ENCODE peak calls at places on chromosome 12, in four cellular contexts. One of them, this sample, is unnamed.

GRCh38 chr12:48739618-48740269 is 23.2 kb upstream of the CCNT1 start:
- DNase-seq in HepG2: no peak
- DNase-seq in SK-N-SH: no peak
- DNase-seq in K562: no peak
- DNase-seq in this sample: no peak

GRCh38 chr12:49161092-49161795 is 27.6 kb downstream of the TUBA1A start:
- DNase-seq in HepG2: no peak
- DNase-seq in SK-N-SH: no peak
- DNase-seq in K562: peak
- DNase-seq in this sample: no peak

GRCh38 chr12:89552376-89552775 is 26.5 kb upstream of the POC1B start:
- DNase-seq in HepG2: no peak
- DNase-seq in SK-N-SH: no peak
- DNase-seq in K562: no peak
- DNase-seq in this sample: no peak

GRCh38 chr12:128980623-128981022 is 127.3 kb downstream of the GLT1D1 start:
- DNase-seq in HepG2: no peak
- DNase-seq in SK-N-SH: no peak
- DNase-seq in K562: peak
- DNase-seq in this sample: no peak

GRCh38 chr12:131950182-131950913 is 606 bp downstream of the EP400 start:
- DNase-seq in HepG2: no peak
- DNase-seq in SK-N-SH: peak
- DNase-seq in K562: peak
- DNase-seq in this sample: no peak

GRCh38 chr12:108565976-108566375 is 3.6 kb downstream of the ISCU start:
- DNase-seq in HepG2: no peak
- DNase-seq in SK-N-SH: peak
- DNase-seq in K562: no peak
- DNase-seq in this sample: peak

GRCh38 chr12:96246926-96247566 is 52.9 kb downstream of the ELK3 start:
- DNase-seq in HepG2: no peak
- DNase-seq in SK-N-SH: no peak
- DNase-seq in K562: no peak
- DNase-seq in this sample: no peak

GRCh38 chr12:49529409-49529808 is 9.4 kb upstream of the KCNH3 start:
- DNase-seq in HepG2: no peak
- DNase-seq in SK-N-SH: no peak
- DNase-seq in K562: no peak
- DNase-seq in this sample: no peak

GRCh38 chr12:91225316-91225715 is 42.7 kb upstream of the DCN start:
- DNase-seq in HepG2: no peak
- DNase-seq in SK-N-SH: no peak
- DNase-seq in K562: no peak
- DNase-seq in this sample: no peak

GRCh38 chr12:12719496-12719895 is 2.3 kb downstream of the CDKN1B start:
- DNase-seq in HepG2: no peak
- DNase-seq in SK-N-SH: no peak
- DNase-seq in K562: no peak
- DNase-seq in this sample: peak

GRCh38 chr12:25051583-25052190 is 102.8 kb upstream of the BCAT1 start:
- DNase-seq in HepG2: no peak
- DNase-seq in SK-N-SH: no peak
- DNase-seq in K562: peak
- DNase-seq in this sample: peak

GRCh38 chr12:127729381-127729780 is 537.6 kb upstream of the TMEM132C start:
- DNase-seq in HepG2: no peak
- DNase-seq in SK-N-SH: no peak
- DNase-seq in K562: no peak
- DNase-seq in this sample: no peak

GRCh38 chr12:5655120-5655519 is 223.2 kb downstream of the NTF3 start:
- DNase-seq in HepG2: no peak
- DNase-seq in SK-N-SH: no peak
- DNase-seq in K562: no peak
- DNase-seq in this sample: no peak

GRCh38 chr12:3216726-3217682 is 139.8 kb downstream of the TSPAN9 start:
- DNase-seq in HepG2: no peak
- DNase-seq in SK-N-SH: no peak
- DNase-seq in K562: no peak
- DNase-seq in this sample: no peak

GRCh38 chr12:26120561-26121274 is 4.1 kb downstream of the BHLHE41 start:
- DNase-seq in HepG2: no peak
- DNase-seq in SK-N-SH: no peak
- DNase-seq in K562: no peak
- DNase-seq in this sample: no peak

GRCh38 chr12:122669397-122670070 is 33.6 kb downstream of the HCAR2 start:
- DNase-seq in HepG2: no peak
- DNase-seq in SK-N-SH: no peak
- DNase-seq in K562: no peak
- DNase-seq in this sample: no peak

GRCh38 chr12:24798335-24798734 is 150.6 kb downstream of the BCAT1 start:
- DNase-seq in HepG2: no peak
- DNase-seq in SK-N-SH: no peak
- DNase-seq in K562: no peak
- DNase-seq in this sample: peak

GRCh38 chr12:53974084-53975018 is at the start of gene HOTAIR:
- DNase-seq in HepG2: no peak
- DNase-seq in SK-N-SH: peak
- DNase-seq in K562: no peak
- DNase-seq in this sample: no peak

GRCh38 chr12:21444193-21445146 is 7.0 kb downstream of the PYROXD1 start:
- DNase-seq in HepG2: no peak
- DNase-seq in SK-N-SH: no peak
- DNase-seq in K562: no peak
- DNase-seq in this sample: no peak

DNA sequence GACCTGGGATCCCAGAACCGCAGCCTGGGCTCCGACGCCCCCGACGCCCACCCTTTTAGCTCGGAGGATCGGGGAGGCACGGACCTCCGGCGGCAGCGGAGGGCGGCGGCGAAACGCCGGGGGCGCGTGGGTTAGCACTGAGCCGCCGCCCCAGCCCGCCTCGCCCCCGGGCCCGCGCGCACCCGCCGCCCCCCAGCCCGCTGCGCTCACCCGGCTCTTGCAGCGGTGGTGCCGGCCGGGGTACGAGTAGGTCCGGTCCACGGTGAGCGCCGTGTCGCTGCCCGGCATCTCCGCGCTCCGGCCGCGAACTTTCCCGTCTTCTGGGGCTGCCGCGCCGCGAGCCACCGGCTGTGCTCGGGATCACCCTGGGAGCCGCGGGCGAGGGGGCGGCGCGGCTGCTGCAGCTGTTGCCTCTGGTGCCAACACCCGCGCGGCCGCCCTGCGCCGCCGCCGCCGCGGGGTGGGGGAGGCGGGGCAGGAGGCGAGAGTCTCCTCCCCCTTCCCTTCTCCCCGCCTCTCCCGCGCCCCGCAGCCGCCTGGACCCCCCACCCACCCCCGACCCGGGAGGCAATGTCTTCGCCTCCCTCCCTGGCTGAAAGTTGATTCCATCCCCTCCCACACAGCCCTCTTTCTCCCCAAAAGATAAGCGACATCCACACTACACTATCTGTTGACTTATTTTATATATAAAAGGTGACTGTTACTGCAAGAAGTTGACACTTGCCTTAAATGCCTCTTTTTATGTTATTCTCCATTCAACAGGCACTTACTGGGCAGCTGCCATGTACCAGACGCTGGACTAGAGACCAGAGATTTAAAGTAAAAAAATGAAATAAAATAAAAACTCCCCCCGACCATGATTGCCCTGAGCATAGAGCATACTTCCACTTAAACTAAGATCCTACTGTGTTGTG is at the start of gene TMCC3:
- DNase-seq in HepG2: no peak
- DNase-seq in SK-N-SH: peak
- DNase-seq in K562: no peak
- DNase-seq in this sample: no peak
- TF ChIP-seq NFIC in HepG2: no peak
- TF ChIP-seq NFIC in SK-N-SH: no peak
- TF ChIP-seq NFIC in K562: no peak
- TF ChIP-seq NFIC in this sample: no peak

GRCh38 chr12:124940393-124941169 is 26.1 kb upstream of the UBC start:
- DNase-seq in HepG2: peak
- DNase-seq in SK-N-SH: peak
- DNase-seq in K562: peak
- DNase-seq in this sample: peak
- TF ChIP-seq NFIC in HepG2: no peak
- TF ChIP-seq NFIC in SK-N-SH: no peak
- TF ChIP-seq NFIC in K562: no peak
- TF ChIP-seq NFIC in this sample: peak

DNA sequence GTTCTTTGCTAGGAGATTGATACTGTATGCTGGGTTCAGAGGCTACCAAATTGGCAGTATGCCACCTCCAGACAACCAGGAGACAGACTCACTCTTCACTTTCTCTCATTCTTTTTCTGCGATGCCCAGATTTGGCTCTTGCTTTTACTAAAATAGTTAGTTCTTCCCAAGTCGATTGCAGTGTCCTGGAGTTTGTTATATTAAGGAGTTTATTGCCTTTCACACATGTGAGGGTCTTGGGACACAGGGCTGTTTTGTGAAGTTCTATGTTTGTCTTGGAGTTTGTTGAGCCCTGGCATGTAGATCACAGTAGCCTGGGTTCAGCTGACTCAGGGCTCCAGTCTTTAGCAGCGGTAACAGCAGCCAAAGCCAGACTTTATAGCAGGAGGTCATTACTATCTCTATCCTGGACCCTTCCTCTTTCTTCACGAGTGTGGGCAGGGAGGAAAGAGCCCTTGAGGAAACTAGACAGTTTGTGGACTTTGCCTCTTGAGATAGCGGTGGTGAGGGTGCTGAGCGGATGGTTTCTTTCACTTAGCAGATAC is 1.6 kb downstream of the MLEC start:
- DNase-seq in HepG2: no peak
- DNase-seq in SK-N-SH: no peak
- DNase-seq in K562: peak
- DNase-seq in this sample: no peak
- TF ChIP-seq NFIC in HepG2: no peak
- TF ChIP-seq NFIC in SK-N-SH: peak
- TF ChIP-seq NFIC in K562: peak
- TF ChIP-seq NFIC in this sample: no peak

DNA sequence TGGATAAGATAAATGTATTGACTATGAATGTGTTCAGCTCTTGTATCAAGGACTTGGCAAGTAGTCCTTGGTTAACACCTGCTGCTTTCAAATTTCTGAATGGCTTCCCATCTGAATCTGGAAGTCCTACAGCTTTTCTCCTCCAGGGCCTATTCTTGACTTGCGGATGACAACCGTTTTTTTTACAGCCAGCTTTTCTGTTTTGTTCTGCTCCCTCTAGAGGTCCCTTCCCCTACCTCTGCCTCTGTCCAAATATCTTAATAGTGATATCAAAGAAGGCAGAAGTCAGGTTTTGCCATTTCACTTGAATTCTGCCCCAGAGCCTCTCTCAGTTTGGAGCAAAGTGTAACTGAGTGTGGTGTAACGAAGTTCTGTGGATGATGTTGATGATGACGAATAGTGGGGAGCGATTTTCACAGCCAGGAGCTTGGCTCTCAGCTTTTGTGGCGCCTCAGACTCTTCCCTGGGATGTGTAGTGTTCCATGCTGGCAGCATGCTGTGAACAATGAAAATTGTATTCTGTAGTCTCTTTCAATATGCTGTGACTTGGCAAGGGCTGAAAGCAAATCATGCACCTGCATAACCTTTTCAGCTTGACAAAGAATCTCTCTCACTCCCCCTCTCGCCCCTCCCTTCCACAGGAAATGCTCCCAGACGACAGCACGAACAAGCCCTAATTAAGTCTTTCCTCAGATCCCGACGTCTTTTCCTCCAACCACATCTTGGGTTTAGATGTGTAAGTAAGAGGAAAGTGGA is 5.0 kb upstream of the SLC4A8 start:
- DNase-seq in HepG2: no peak
- DNase-seq in SK-N-SH: no peak
- DNase-seq in K562: no peak
- DNase-seq in this sample: no peak
- TF ChIP-seq NFIC in HepG2: no peak
- TF ChIP-seq NFIC in SK-N-SH: no peak
- TF ChIP-seq NFIC in K562: no peak
- TF ChIP-seq NFIC in this sample: no peak

GRCh38 chr12:6774557-6775062 is 2.3 kb downstream of the LAG3 start:
- DNase-seq in HepG2: no peak
- DNase-seq in SK-N-SH: no peak
- DNase-seq in K562: no peak
- DNase-seq in this sample: no peak
- TF ChIP-seq NFIC in HepG2: no peak
- TF ChIP-seq NFIC in SK-N-SH: no peak
- TF ChIP-seq NFIC in K562: no peak
- TF ChIP-seq NFIC in this sample: no peak

GRCh38 chr12:113586461-113586860 is 114.8 kb upstream of the LHX5 start:
- DNase-seq in HepG2: no peak
- DNase-seq in SK-N-SH: no peak
- DNase-seq in K562: peak
- DNase-seq in this sample: no peak

GRCh38 chr12:113589437-113589836 is 117.8 kb upstream of the LHX5 start:
- DNase-seq in HepG2: no peak
- DNase-seq in SK-N-SH: no peak
- DNase-seq in K562: no peak
- DNase-seq in this sample: no peak

GRCh38 chr12:113594967-113595366 is 123.3 kb upstream of the LHX5 start:
- DNase-seq in HepG2: no peak
- DNase-seq in SK-N-SH: no peak
- DNase-seq in K562: no peak
- DNase-seq in this sample: no peak

GRCh38 chr12:113587720-113588119 is 116.0 kb upstream of the LHX5 start:
- DNase-seq in HepG2: no peak
- DNase-seq in SK-N-SH: no peak
- DNase-seq in K562: no peak
- DNase-seq in this sample: no peak

GRCh38 chr12:113591480-113591971 is 119.9 kb upstream of the LHX5 start:
- DNase-seq in HepG2: no peak
- DNase-seq in SK-N-SH: peak
- DNase-seq in K562: peak
- DNase-seq in this sample: no peak
- TF ChIP-seq NFIC in HepG2: no peak
- TF ChIP-seq NFIC in SK-N-SH: no peak
- TF ChIP-seq NFIC in K562: peak
- TF ChIP-seq NFIC in this sample: no peak

DNA sequence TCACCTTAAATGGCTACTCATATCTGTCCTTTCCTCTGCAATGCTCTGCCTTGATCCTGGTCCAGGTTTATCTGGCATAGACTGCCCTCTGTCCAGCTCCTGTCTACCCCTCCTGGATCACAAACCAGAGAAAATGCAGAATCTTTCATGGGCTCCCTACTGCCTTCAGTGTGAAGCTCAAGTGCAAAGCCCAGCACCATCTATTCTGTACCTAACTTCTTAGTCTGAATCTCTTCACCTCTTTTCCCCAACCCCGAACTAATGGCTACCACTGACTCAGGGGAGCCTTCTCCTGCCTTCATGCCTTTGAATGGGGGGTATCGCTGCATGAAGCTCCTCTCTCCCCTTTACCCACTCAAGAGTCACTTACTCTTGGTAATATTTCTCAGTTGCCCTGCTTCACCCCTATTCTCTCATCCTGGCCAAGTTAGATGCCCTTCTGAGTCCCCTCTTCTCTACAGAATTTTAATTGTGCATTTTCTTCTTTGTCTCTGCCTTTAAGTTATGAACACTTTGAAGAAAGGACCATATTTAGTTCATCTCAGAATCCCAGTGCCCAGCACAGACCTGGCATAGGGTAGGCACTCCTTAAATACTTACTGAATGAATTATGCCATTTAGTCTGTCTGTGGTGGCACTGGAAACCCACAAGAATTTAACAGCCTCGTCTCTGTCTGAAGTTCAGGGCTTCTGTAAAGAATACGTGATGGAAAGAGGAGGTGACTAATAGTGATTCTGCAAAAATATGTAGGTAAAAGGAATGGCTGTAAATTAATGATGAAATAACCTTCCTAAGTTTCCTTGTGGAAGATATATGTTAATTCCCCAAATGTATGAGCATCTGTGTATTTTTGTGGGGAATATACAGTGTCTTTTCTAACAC is 191.3 kb upstream of the AMIGO2 start:
- DNase-seq in HepG2: no peak
- DNase-seq in SK-N-SH: no peak
- DNase-seq in K562: no peak
- DNase-seq in this sample: no peak
- TF ChIP-seq NFIC in HepG2: no peak
- TF ChIP-seq NFIC in SK-N-SH: no peak
- TF ChIP-seq NFIC in K562: no peak
- TF ChIP-seq NFIC in this sample: no peak